ENCODE peak calls at places on chromosomes 11 and 22, in four cellular contexts. One of them, this sample, is unnamed.

GRCh38 chr11:12829536-12830314 is 155.5 kb downstream of the TEAD1 start:
- DNase-seq in T-helper 17 cell: no peak
- DNase-seq in cardiac fibroblast: no peak
- DNase-seq in SW 1271: no peak
- DNase-seq in this sample: no peak

GRCh38 chr22:24427500-24428164 is at the start of gene ADORA2A:
- DNase-seq in T-helper 17 cell: peak; percentile 74
- DNase-seq in cardiac fibroblast: no peak
- DNase-seq in SW 1271: no peak
- DNase-seq in this sample: no peak

GRCh38 chr11:111982019-111982464 is 43.2 kb upstream of the DLAT start:
- DNase-seq in T-helper 17 cell: peak; percentile 23
- DNase-seq in cardiac fibroblast: peak; percentile 60
- DNase-seq in SW 1271: peak; percentile 44
- DNase-seq in this sample: peak; percentile 31

GRCh38 chr11:112481893-112482292 is 221.2 kb upstream of the PLET1 start:
- DNase-seq in T-helper 17 cell: no peak
- DNase-seq in cardiac fibroblast: no peak
- DNase-seq in SW 1271: peak; percentile 18
- DNase-seq in this sample: no peak

GRCh38 chr11:125483592-125483991 is 12.5 kb downstream of the FEZ1 start:
- DNase-seq in T-helper 17 cell: no peak
- DNase-seq in cardiac fibroblast: no peak
- DNase-seq in SW 1271: no peak
- DNase-seq in this sample: no peak

GRCh38 chr11:33861366-33861765 is 30.5 kb downstream of the LMO2 start:
- DNase-seq in T-helper 17 cell: no peak
- DNase-seq in cardiac fibroblast: no peak
- DNase-seq in SW 1271: no peak
- DNase-seq in this sample: no peak

GRCh38 chr11:62801071-62801470 is 4.2 kb downstream of the NXF1 start:
- DNase-seq in T-helper 17 cell: no peak
- DNase-seq in cardiac fibroblast: no peak
- DNase-seq in SW 1271: no peak
- DNase-seq in this sample: no peak

GRCh38 chr11:12840871-12841516 is 166.8 kb downstream of the TEAD1 start:
- DNase-seq in T-helper 17 cell: no peak
- DNase-seq in cardiac fibroblast: peak; percentile 34
- DNase-seq in SW 1271: no peak
- DNase-seq in this sample: no peak

GRCh38 chr11:117584056-117584830 is 212.8 kb downstream of the DSCAML1 start:
- DNase-seq in T-helper 17 cell: no peak
- DNase-seq in cardiac fibroblast: peak; percentile 43
- DNase-seq in SW 1271: no peak
- DNase-seq in this sample: peak; percentile 58

GRCh38 chr11:57340228-57340627 is 2.1 kb downstream of the P2RX3 start:
- DNase-seq in T-helper 17 cell: no peak
- DNase-seq in cardiac fibroblast: peak; percentile 31
- DNase-seq in SW 1271: no peak
- DNase-seq in this sample: peak; percentile 33

GRCh38 chr22:30655532-30655931 is 12.1 kb downstream of the DUSP18 start:
- DNase-seq in T-helper 17 cell: no peak
- DNase-seq in cardiac fibroblast: no peak
- DNase-seq in SW 1271: no peak
- DNase-seq in this sample: no peak

GRCh38 chr11:34830648-34831047 is 85.5 kb downstream of the APIP start:
- DNase-seq in T-helper 17 cell: no peak
- DNase-seq in cardiac fibroblast: peak; percentile 36
- DNase-seq in SW 1271: no peak
- DNase-seq in this sample: no peak

GRCh38 chr11:14448229-14448628 is 51.4 kb downstream of the COPB1 start:
- DNase-seq in T-helper 17 cell: no peak
- DNase-seq in cardiac fibroblast: no peak
- DNase-seq in SW 1271: no peak
- DNase-seq in this sample: no peak

GRCh38 chr11:102974552-102975280 is 19.2 kb upstream of the MMP13 start:
- DNase-seq in T-helper 17 cell: no peak
- DNase-seq in cardiac fibroblast: peak; percentile 65
- DNase-seq in SW 1271: peak; percentile 70
- DNase-seq in this sample: peak; percentile 49

GRCh38 chr11:119907122-119907933 is 178.3 kb upstream of the NECTIN1 start:
- DNase-seq in T-helper 17 cell: no peak
- DNase-seq in cardiac fibroblast: no peak
- DNase-seq in SW 1271: no peak
- DNase-seq in this sample: no peak

GRCh38 chr11:75867778-75868374 is 52.9 kb downstream of the UVRAG start:
- DNase-seq in T-helper 17 cell: peak; percentile 20
- DNase-seq in cardiac fibroblast: peak; percentile 74
- DNase-seq in SW 1271: peak; percentile 27
- DNase-seq in this sample: peak; percentile 63

GRCh38 chr22:20444325-20444724 is 6.7 kb upstream of the SCARF2 start:
- DNase-seq in T-helper 17 cell: no peak
- DNase-seq in cardiac fibroblast: no peak
- DNase-seq in SW 1271: no peak
- DNase-seq in this sample: no peak

GRCh38 chr11:126544311-126545056 is 189.0 kb downstream of the ST3GAL4 start:
- DNase-seq in T-helper 17 cell: no peak
- DNase-seq in cardiac fibroblast: peak; percentile 5
- DNase-seq in SW 1271: no peak
- DNase-seq in this sample: peak; percentile 69

GRCh38 chr11:129410561-129410960 is 34.9 kb downstream of the BARX2 start:
- DNase-seq in T-helper 17 cell: no peak
- DNase-seq in cardiac fibroblast: no peak
- DNase-seq in SW 1271: no peak
- DNase-seq in this sample: no peak

GRCh38 chr11:123683616-123684170 is 29.3 kb upstream of the SCN3B start:
- DNase-seq in T-helper 17 cell: no peak
- DNase-seq in cardiac fibroblast: no peak
- DNase-seq in SW 1271: no peak
- DNase-seq in this sample: no peak

GRCh38 chr11:1126935-1127663 is 30.7 kb upstream of the MUC5AC start:
- DNase-seq in T-helper 17 cell: no peak
- DNase-seq in cardiac fibroblast: no peak
- DNase-seq in SW 1271: no peak
- DNase-seq in this sample: no peak

GRCh38 chr11:65479184-65480145 is 19.4 kb upstream of the MALAT1 start:
- DNase-seq in T-helper 17 cell: no peak
- DNase-seq in cardiac fibroblast: peak; percentile 99
- DNase-seq in SW 1271: no peak
- DNase-seq in this sample: peak; percentile 61

GRCh38 chr22:21632237-21632895 is at the start of gene CCDC116:
- DNase-seq in T-helper 17 cell: peak; percentile 65
- DNase-seq in cardiac fibroblast: no peak
- DNase-seq in SW 1271: no peak
- DNase-seq in this sample: no peak

GRCh38 chr11:14373941-14374646 is 15.1 kb upstream of the RRAS2 start:
- DNase-seq in T-helper 17 cell: no peak
- DNase-seq in cardiac fibroblast: peak; percentile 83
- DNase-seq in SW 1271: no peak
- DNase-seq in this sample: peak; percentile 61

GRCh38 chr22:41446057-41446501 is 522 bp downstream of the TOB2 start:
- DNase-seq in T-helper 17 cell: peak; percentile 7
- DNase-seq in cardiac fibroblast: peak; percentile 13
- DNase-seq in SW 1271: no peak
- DNase-seq in this sample: peak; percentile 28

GRCh38 chr22:20424937-20425587 is 12.6 kb downstream of the SCARF2 start:
- DNase-seq in T-helper 17 cell: no peak
- DNase-seq in cardiac fibroblast: no peak
- DNase-seq in SW 1271: no peak
- DNase-seq in this sample: no peak

GRCh38 chr11:69526453-69526810 is 45.0 kb downstream of the LINC01488 start:
- DNase-seq in T-helper 17 cell: no peak
- DNase-seq in cardiac fibroblast: no peak
- DNase-seq in SW 1271: no peak
- DNase-seq in this sample: no peak

GRCh38 chr22:38284042-38284402 is 11.2 kb upstream of the TMEM184B start:
- DNase-seq in T-helper 17 cell: no peak
- DNase-seq in cardiac fibroblast: peak; percentile 90
- DNase-seq in SW 1271: no peak
- DNase-seq in this sample: peak; percentile 89

GRCh38 chr11:130190371-130190881 is 30.8 kb downstream of the ST14 start:
- DNase-seq in T-helper 17 cell: no peak
- DNase-seq in cardiac fibroblast: no peak
- DNase-seq in SW 1271: no peak
- DNase-seq in this sample: no peak

GRCh38 chr11:44309483-44310197 is at the start of gene ALX4:
- DNase-seq in T-helper 17 cell: no peak
- DNase-seq in cardiac fibroblast: peak; percentile 52
- DNase-seq in SW 1271: no peak
- DNase-seq in this sample: peak; percentile 67

GRCh38 chr11:110355011-110355744 is 58.8 kb upstream of the RDX start:
- DNase-seq in T-helper 17 cell: no peak
- DNase-seq in cardiac fibroblast: no peak
- DNase-seq in SW 1271: no peak
- DNase-seq in this sample: no peak

GRCh38 chr11:126391286-126391954 is 35.9 kb downstream of the ST3GAL4 start:
- DNase-seq in T-helper 17 cell: no peak
- DNase-seq in cardiac fibroblast: no peak
- DNase-seq in SW 1271: no peak
- DNase-seq in this sample: no peak

GRCh38 chr11:3631331-3631730 is 10.5 kb downstream of the ART5 start:
- DNase-seq in T-helper 17 cell: no peak
- DNase-seq in cardiac fibroblast: peak; percentile 12
- DNase-seq in SW 1271: no peak
- DNase-seq in this sample: no peak